ENCODE peak calls at places on chromosomes 12 and 14, in nine cellular contexts. One of them, this sample, is unnamed.

GRCh38 chr12:43863770-43864366 is 28.0 kb downstream of the TMEM117 start:
- DNase-seq in anterior cingulate cortex: no peak
- DNase-seq in MM.1S: no peak
- DNase-seq in foreskin fibroblast: no peak
- DNase-seq in cardiac fibroblast: no peak
- DNase-seq in T-helper 2 cell: no peak
- DNase-seq in AG04450: no peak
- DNase-seq in HFF-Myc: no peak
- DNase-seq in NCI-H774: no peak
- DNase-seq in this sample: no peak

GRCh38 chr12:112296183-112296582 is 86.0 kb downstream of the HECTD4 start:
- DNase-seq in anterior cingulate cortex: no peak
- DNase-seq in MM.1S: no peak
- DNase-seq in foreskin fibroblast: no peak
- DNase-seq in cardiac fibroblast: no peak
- DNase-seq in T-helper 2 cell: no peak
- DNase-seq in AG04450: no peak
- DNase-seq in HFF-Myc: no peak
- DNase-seq in NCI-H774: no peak
- DNase-seq in this sample: no peak

GRCh38 chr14:95993768-95994592 is 45.2 kb upstream of the C14orf132 start:
- DNase-seq in anterior cingulate cortex: no peak
- DNase-seq in MM.1S: peak
- DNase-seq in foreskin fibroblast: peak
- DNase-seq in cardiac fibroblast: peak
- DNase-seq in T-helper 2 cell: no peak
- DNase-seq in AG04450: peak
- DNase-seq in HFF-Myc: peak
- DNase-seq in NCI-H774: peak
- DNase-seq in this sample: peak

GRCh38 chr12:25034676-25035075 is 85.8 kb upstream of the BCAT1 start:
- DNase-seq in anterior cingulate cortex: no peak
- DNase-seq in MM.1S: no peak
- DNase-seq in foreskin fibroblast: peak
- DNase-seq in cardiac fibroblast: no peak
- DNase-seq in T-helper 2 cell: no peak
- DNase-seq in AG04450: no peak
- DNase-seq in HFF-Myc: no peak
- DNase-seq in NCI-H774: no peak
- DNase-seq in this sample: peak

GRCh38 chr14:51396222-51396815 is 156.3 kb downstream of the TMX1 start:
- DNase-seq in anterior cingulate cortex: no peak
- DNase-seq in MM.1S: no peak
- DNase-seq in foreskin fibroblast: peak
- DNase-seq in cardiac fibroblast: peak
- DNase-seq in T-helper 2 cell: no peak
- DNase-seq in AG04450: peak
- DNase-seq in HFF-Myc: peak
- DNase-seq in NCI-H774: no peak
- DNase-seq in this sample: peak

GRCh38 chr12:131608740-131609665 is 101.9 kb upstream of the SFSWAP start:
- DNase-seq in anterior cingulate cortex: no peak
- DNase-seq in MM.1S: no peak
- DNase-seq in foreskin fibroblast: peak
- DNase-seq in cardiac fibroblast: peak
- DNase-seq in T-helper 2 cell: no peak
- DNase-seq in AG04450: no peak
- DNase-seq in HFF-Myc: peak
- DNase-seq in NCI-H774: peak
- DNase-seq in this sample: no peak

GRCh38 chr12:45981075-45981837 is 9.1 kb downstream of the SCAF11 start:
- DNase-seq in anterior cingulate cortex: no peak
- DNase-seq in MM.1S: no peak
- DNase-seq in foreskin fibroblast: no peak
- DNase-seq in cardiac fibroblast: no peak
- DNase-seq in T-helper 2 cell: no peak
- DNase-seq in AG04450: no peak
- DNase-seq in HFF-Myc: no peak
- DNase-seq in NCI-H774: no peak
- DNase-seq in this sample: peak

GRCh38 chr12:31962076-31962475 is 2.9 kb downstream of the RESF1 start:
- DNase-seq in anterior cingulate cortex: no peak
- DNase-seq in MM.1S: no peak
- DNase-seq in foreskin fibroblast: no peak
- DNase-seq in cardiac fibroblast: no peak
- DNase-seq in T-helper 2 cell: no peak
- DNase-seq in AG04450: no peak
- DNase-seq in HFF-Myc: no peak
- DNase-seq in NCI-H774: no peak
- DNase-seq in this sample: peak

GRCh38 chr12:12952036-12952435 is at the start of gene GPRC5D:
- DNase-seq in anterior cingulate cortex: no peak
- DNase-seq in MM.1S: peak
- DNase-seq in foreskin fibroblast: no peak
- DNase-seq in cardiac fibroblast: no peak
- DNase-seq in T-helper 2 cell: no peak
- DNase-seq in AG04450: no peak
- DNase-seq in HFF-Myc: no peak
- DNase-seq in NCI-H774: no peak
- DNase-seq in this sample: no peak

GRCh38 chr12:51405801-51406207 is 14.6 kb upstream of the GALNT6 start:
- DNase-seq in anterior cingulate cortex: no peak
- DNase-seq in MM.1S: no peak
- DNase-seq in foreskin fibroblast: no peak
- DNase-seq in cardiac fibroblast: no peak
- DNase-seq in T-helper 2 cell: no peak
- DNase-seq in AG04450: no peak
- DNase-seq in HFF-Myc: no peak
- DNase-seq in NCI-H774: no peak
- DNase-seq in this sample: no peak

GRCh38 chr12:80648866-80649265 is 58.6 kb upstream of the MYF6 start:
- DNase-seq in anterior cingulate cortex: no peak
- DNase-seq in MM.1S: no peak
- DNase-seq in foreskin fibroblast: peak
- DNase-seq in cardiac fibroblast: peak
- DNase-seq in T-helper 2 cell: no peak
- DNase-seq in AG04450: peak
- DNase-seq in HFF-Myc: peak
- DNase-seq in NCI-H774: no peak
- DNase-seq in this sample: peak

GRCh38 chr12:58046281-58046680 is 104.9 kb downstream of the ATP23 start:
- DNase-seq in anterior cingulate cortex: no peak
- DNase-seq in MM.1S: no peak
- DNase-seq in foreskin fibroblast: no peak
- DNase-seq in cardiac fibroblast: peak
- DNase-seq in T-helper 2 cell: no peak
- DNase-seq in AG04450: no peak
- DNase-seq in HFF-Myc: no peak
- DNase-seq in NCI-H774: no peak
- DNase-seq in this sample: no peak

GRCh38 chr12:23084236-23084995 is 459.4 kb downstream of the ETNK1 start:
- DNase-seq in anterior cingulate cortex: no peak
- DNase-seq in MM.1S: no peak
- DNase-seq in foreskin fibroblast: peak
- DNase-seq in cardiac fibroblast: peak
- DNase-seq in T-helper 2 cell: no peak
- DNase-seq in AG04450: peak
- DNase-seq in HFF-Myc: peak
- DNase-seq in NCI-H774: peak
- DNase-seq in this sample: peak